ENCODE peak calls at places on chromosome 11, in nine cellular contexts. D is hepatocyte, F is mesenchymal stem cell, V is neuronal stem cell, Y is GM23248, J is mammary epithelial cell, K is HCT116, Q is HepG2, G is IMR-90. B is an unnamed sample.

GRCh38 chr11:2131371-2132228 is 7.6 kb downstream of the IGF2 start:
- DNase-seq in J (no peak), G (no peak), V (no peak), K (no peak), Q (no peak), D (no peak), F (no peak), Y (no peak), B (no peak)

GRCh38 chr11:13210424-13210823 is 67.2 kb upstream of the BMAL1 start:
- DNase-seq in D (peak), G (peak), Y (peak), F (peak), K (peak), J (peak), V (peak), Q (peak), B (peak)

GRCh38 chr11:19938051-19938856 is 222.0 kb downstream of the DBX1 start:
- DNase-seq in Y (peak), J (peak), G (peak), F (peak), K (peak), Q (peak), V (no peak), D (peak), B (peak)

GRCh38 chr11:2732940-2733628 is 33.3 kb upstream of the KCNQ1OT1 start:
- DNase-seq in Q (no peak), V (no peak), D (no peak), J (no peak), K (no peak), F (no peak), Y (no peak), G (no peak), B (no peak)

GRCh38 chr11:67160872-67161783 is 42.1 kb downstream of the KDM2A start:
- DNase-seq in V (no peak), G (peak), J (peak), Y (peak), D (no peak), Q (no peak), F (no peak), K (no peak), B (peak)

GRCh38 chr11:8357505-8357888 is 93.8 kb upstream of the LMO1 start:
- DNase-seq in F (no peak), D (no peak), V (no peak), K (no peak), G (no peak), Q (no peak), Y (no peak), J (no peak), B (no peak)

GRCh38 chr11:111046291-111046690 is 199.2 kb upstream of the POU2AF2 start:
- DNase-seq in G (peak), Y (peak), V (no peak), F (no peak), Q (no peak), J (no peak), D (no peak), K (no peak), B (peak)

GRCh38 chr11:19903620-19904069 is 191.0 kb downstream of the NAV2 start:
- DNase-seq in F (peak), K (peak), D (peak), Y (peak), Q (peak), G (peak), J (peak), V (peak), B (peak)

GRCh38 chr11:100672483-100673038 is 14.5 kb upstream of the ARHGAP42 start:
- DNase-seq in K (no peak), Y (no peak), Q (no peak), J (no peak), V (no peak), F (no peak), D (no peak), G (no peak), B (no peak)

GRCh38 chr11:1081601-1082311 is 7.1 kb downstream of the MUC2 start:
- DNase-seq in Y (no peak), D (no peak), V (no peak), K (no peak), J (no peak), Q (no peak), F (no peak), G (no peak), B (no peak)

GRCh38 chr11:124643605-124644425 is 21.2 kb downstream of the TBRG1 start:
- DNase-seq in V (no peak), Y (peak), Q (no peak), J (peak), D (no peak), K (no peak), G (peak), F (peak), B (peak)

GRCh38 chr11:26607725-26608506 is 35.9 kb upstream of the MUC15 start:
- DNase-seq in F (no peak), G (no peak), V (no peak), Y (no peak), J (no peak), Q (no peak), D (no peak), K (no peak), B (no peak)

GRCh38 chr11:128628686-128629085 is 41.3 kb upstream of the ETS1 start:
- DNase-seq in G (no peak), Q (no peak), V (no peak), D (no peak), F (no peak), K (no peak), J (no peak), Y (no peak), B (no peak)

GRCh38 chr11:26623076-26623666 is 51.1 kb upstream of the MUC15 start:
- DNase-seq in K (no peak), V (no peak), D (peak), Q (no peak), J (peak), Y (peak), F (peak), G (peak), B (peak)

GRCh38 chr11:129643031-129643721 is 172.5 kb upstream of the TMEM45B start:
- DNase-seq in G (peak), J (peak), K (no peak), Q (no peak), V (no peak), D (no peak), F (peak), Y (peak), B (peak)

GRCh38 chr11:12099132-12099873 is 11.1 kb upstream of the MICAL2 start:
- DNase-seq in G (no peak), V (no peak), Y (no peak), K (no peak), D (no peak), Q (no peak), J (no peak), F (no peak), B (no peak)

GRCh38 chr11:125223901-125224331 is 59.4 kb downstream of the PKNOX2 start:
- DNase-seq in Y (no peak), D (no peak), G (no peak), V (no peak), F (no peak), K (no peak), Q (no peak), J (no peak), B (no peak)

GRCh38 chr11:116990061-116990473 is 108.2 kb downstream of the SIK3 start:
- DNase-seq in D (peak), Y (peak), Q (peak), J (peak), G (peak), K (no peak), F (peak), V (no peak), B (peak)

GRCh38 chr11:100830295-100830694 is 143.2 kb downstream of the ARHGAP42 start:
- DNase-seq in K (no peak), D (peak), F (peak), G (no peak), J (no peak), Q (no peak), Y (no peak), V (no peak), B (peak)

GRCh38 chr11:7611411-7611810 is 61.9 kb downstream of the CYB5R2 start:
- DNase-seq in F (no peak), D (no peak), Q (no peak), K (no peak), V (no peak), G (peak), Y (peak), J (no peak), B (no peak)

GRCh38 chr11:71298761-71299181 is 46.4 kb upstream of the SHANK2 start:
- DNase-seq in K (no peak), F (no peak), Y (no peak), D (no peak), Q (no peak), V (no peak), G (no peak), J (no peak), B (no peak)

GRCh38 chr11:124739479-124740276 is at the start of gene NRGN:
- DNase-seq in J (peak), F (peak), D (peak), G (peak), V (peak), Q (peak), Y (peak), K (peak), B (peak)

GRCh38 chr11:96036863-96037262 is 113.0 kb upstream of the MTMR2 start:
- DNase-seq in V (no peak), K (no peak), Q (no peak), F (no peak), J (no peak), D (no peak), G (no peak), Y (no peak), B (no peak)

GRCh38 chr11:11998091-11998781 is 10.2 kb downstream of the DKK3 start:
- DNase-seq in V (no peak), F (peak), K (no peak), Q (no peak), Y (peak), D (no peak), G (peak), J (peak), B (peak)

GRCh38 chr11:85766801-85767200 is 44.1 kb downstream of the SYTL2 start:
- DNase-seq in F (no peak), D (no peak), Q (no peak), Y (peak), V (no peak), J (no peak), K (no peak), G (peak), B (no peak)

GRCh38 chr11:46832511-46833214 is 13.4 kb downstream of the CKAP5 start:
- DNase-seq in Y (no peak), V (no peak), D (no peak), J (no peak), G (no peak), F (no peak), K (no peak), Q (no peak), B (no peak)

GRCh38 chr11:71947498-71947897 is 18.7 kb downstream of the RNF121 start:
- DNase-seq in J (peak), D (peak), Y (peak), Q (peak), V (no peak), G (no peak), F (no peak), K (no peak), B (no peak)

GRCh38 chr11:102530558-102530957 is at the start of gene MMP7:
- DNase-seq in F (peak), D (peak), V (no peak), Y (peak), Q (no peak), K (no peak), G (peak), J (peak), B (peak)

GRCh38 chr11:795638-796564 is 2.2 kb downstream of the SLC25A22 start:
- DNase-seq in D (peak), J (peak), G (peak), F (peak), Y (peak), V (no peak), K (no peak), Q (peak), B (peak)

GRCh38 chr11:94871491-94872185 is 101.7 kb downstream of the CWC15 start:
- DNase-seq in V (no peak), F (no peak), D (no peak), G (no peak), J (no peak), K (no peak), Y (no peak), Q (no peak), B (no peak)

GRCh38 chr11:22627421-22627820 is 1.8 kb upstream of the FANCF start:
- DNase-seq in F (no peak), Y (no peak), K (no peak), J (no peak), V (no peak), D (no peak), G (no peak), Q (no peak), B (no peak)

DNA sequence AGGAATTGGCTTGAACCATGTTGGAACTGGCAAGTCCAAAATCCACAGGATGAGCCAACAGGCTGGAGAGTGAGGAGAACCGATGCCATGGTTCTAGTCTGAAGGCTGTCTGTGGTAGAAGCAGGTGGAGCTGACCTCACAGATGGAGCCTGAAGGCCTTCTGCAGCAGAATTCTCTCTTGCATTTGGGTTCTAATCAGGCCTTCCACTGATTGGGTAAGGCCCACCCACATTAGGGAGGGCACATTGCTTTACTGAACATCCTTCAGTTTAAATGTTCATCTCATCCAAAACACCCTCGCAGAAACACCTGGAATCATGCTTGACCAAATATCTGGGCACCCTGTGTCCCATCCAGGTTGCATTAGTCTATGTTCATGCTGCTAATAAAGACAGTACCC is 15.7 kb downstream of the SMIM38 start:
- DNase-seq in F (no peak), V (no peak), D (no peak), G (no peak), J (no peak), K (no peak), Q (no peak), Y (no peak), B (no peak)
- H3K4me2 ChIP-seq in F (no peak), V (no peak), D (no peak), G (no peak), J (no peak), K (no peak), Q (no peak), Y (no peak), B (no peak)

DNA sequence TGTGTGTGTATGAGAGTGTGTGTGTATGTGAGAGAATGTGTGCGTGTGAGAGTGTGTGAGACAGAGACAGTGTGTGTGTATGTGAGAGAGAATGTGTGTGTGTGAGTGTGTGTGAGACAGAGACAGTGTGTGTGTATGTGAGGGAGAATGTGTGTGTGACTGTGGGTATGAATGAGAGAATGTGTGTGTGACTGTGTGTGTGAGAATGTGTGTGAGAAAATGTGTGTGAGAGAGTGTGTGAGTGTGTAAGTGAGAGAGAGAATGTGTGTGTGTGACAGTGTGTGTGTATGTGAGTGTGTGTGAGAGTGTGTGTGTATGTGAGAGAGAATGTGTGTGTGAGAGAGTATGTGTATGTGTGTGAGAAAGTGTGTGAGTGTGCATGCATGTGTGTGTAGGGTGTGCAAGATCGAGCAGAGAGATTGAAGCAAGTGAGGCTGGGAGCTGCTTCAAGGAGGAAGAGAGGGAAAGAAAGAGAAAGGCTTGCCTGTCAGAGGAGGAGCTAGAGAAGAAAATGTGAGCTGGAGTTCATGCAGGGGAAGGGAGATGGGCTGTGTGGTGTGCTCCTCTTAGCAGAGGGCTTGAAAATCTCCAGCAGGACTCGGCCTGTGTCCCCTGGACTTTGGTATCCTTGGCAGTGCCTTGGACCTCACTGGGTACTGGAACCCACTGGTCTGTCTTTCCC is 27.7 kb upstream of the TP53I11 start:
- DNase-seq in V (no peak), J (no peak), G (no peak), Q (no peak), F (peak), K (no peak), D (no peak), Y (no peak), B (no peak)
- H3K4me2 ChIP-seq in V (no peak), J (no peak), G (no peak), Q (no peak), F (no peak), K (no peak), D (no peak), Y (no peak), B (no peak)

DNA sequence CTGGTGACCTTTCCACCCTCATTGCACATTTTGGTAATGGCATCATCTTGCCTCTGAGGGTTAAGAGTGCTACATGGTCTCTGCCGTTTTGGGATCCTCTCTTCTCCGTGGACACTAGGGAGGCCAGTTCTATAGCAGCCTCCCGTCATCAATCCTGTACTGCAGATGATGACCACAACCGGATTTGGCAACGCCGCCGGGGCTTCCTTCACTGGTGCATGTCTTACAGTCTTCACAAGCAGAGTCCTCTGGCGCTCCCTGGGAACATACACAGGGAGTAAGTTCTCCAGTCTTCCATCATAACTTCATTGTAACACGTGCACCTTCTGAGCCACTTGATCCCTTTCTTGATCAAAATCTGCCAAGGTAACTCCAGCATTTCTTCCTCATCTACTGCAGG is 69.0 kb upstream of the SLC22A12 start:
- DNase-seq in F (no peak), D (no peak), Y (no peak), K (no peak), J (no peak), Q (no peak), V (no peak), G (no peak), B (no peak)
- H3K4me2 ChIP-seq in F (no peak), D (no peak), Y (no peak), K (no peak), J (no peak), Q (no peak), V (no peak), G (no peak), B (no peak)

DNA sequence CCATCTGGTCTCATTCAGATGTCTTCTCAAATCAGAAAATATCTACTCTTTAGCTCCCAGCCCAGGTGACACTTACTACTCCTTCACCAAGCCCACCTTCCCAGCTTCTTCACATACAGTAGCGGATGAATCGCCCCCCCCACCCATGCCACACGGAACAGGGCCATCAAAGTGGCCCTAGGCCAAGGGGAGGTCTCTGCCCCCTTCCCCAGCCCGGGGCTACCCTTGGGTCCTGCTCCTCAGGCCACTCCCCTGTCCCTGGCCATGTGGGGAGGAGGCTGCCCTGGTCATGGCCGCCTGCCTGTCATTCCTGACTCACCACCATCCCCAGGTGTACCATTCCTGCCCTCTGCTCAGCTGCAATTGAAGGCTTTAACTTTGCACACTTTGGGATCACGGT is 142.8 kb downstream of the NECTIN1 start:
- DNase-seq in G (no peak), K (no peak), Q (no peak), J (no peak), F (no peak), D (no peak), Y (no peak), V (no peak), B (no peak)
- H3K4me2 ChIP-seq in G (no peak), K (no peak), Q (no peak), J (no peak), F (no peak), D (no peak), Y (no peak), V (no peak), B (no peak)

DNA sequence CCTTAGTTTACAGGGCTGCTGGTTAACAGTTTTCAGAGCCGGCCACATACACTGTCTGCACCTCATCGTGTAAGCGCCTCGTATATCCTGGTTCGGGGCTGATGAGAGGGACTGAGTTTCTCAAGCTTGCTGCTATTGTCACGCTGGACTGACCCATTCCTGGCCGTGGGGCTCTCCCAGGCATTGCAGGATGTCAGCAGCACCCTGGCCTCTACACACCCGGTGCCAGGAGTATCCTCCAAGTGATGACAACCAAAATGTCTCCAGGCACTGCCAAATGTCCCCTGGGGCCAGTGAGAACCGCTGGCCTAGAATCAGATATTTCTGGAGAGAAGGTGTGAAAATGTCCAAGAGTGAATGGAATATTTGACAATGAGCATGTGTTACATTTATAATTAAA is 82.8 kb downstream of the ST3GAL4 start:
- DNase-seq in G (no peak), Q (no peak), F (no peak), V (no peak), D (no peak), Y (peak), K (no peak), J (no peak), B (no peak)
- H3K4me2 ChIP-seq in G (no peak), Q (no peak), F (no peak), V (no peak), D (no peak), Y (no peak), K (no peak), J (no peak), B (no peak)

DNA sequence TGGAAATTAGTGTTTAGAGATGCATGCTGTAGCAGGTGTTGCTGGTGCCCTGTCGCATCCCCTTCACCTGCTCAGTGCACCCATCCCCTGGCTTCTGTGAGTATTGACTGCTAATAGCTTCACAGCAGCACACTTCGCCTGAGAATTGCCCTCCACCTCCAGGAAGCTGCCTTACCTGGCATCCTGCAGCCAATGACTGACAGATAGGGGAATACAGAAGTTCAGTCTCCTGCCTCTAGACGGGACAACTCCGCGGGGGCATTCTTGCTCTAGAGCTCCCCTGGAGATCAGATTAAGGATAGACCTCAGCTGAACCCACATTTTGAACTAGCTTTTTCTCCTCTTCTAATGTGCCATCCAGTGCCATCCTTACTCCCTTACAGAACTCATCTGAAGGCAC is 9.3 kb upstream of the CD3E start:
- DNase-seq in D (no peak), F (no peak), Q (no peak), K (no peak), V (no peak), Y (peak), G (no peak), J (no peak), B (no peak)
- H3K4me2 ChIP-seq in D (no peak), F (no peak), Q (no peak), K (no peak), V (no peak), Y (no peak), G (no peak), J (no peak), B (no peak)

GRCh38 chr11:69705246-69705856 is 1.5 kb upstream of the FGF19 start:
- DNase-seq in Y (no peak), D (no peak), K (no peak), F (no peak), Q (no peak), J (no peak), V (peak), G (no peak), B (no peak)

GRCh38 chr11:69702769-69703510 is 882 bp downstream of the FGF19 start:
- DNase-seq in J (no peak), K (no peak), G (no peak), F (peak), Y (no peak), D (no peak), V (no peak), Q (no peak), B (no peak)

GRCh38 chr11:69703711-69704507 is at the start of gene FGF19:
- DNase-seq in F (peak), D (peak), K (no peak), V (no peak), Y (peak), G (no peak), Q (no peak), J (peak), B (no peak)

GRCh38 chr11:69705901-69706787 is 2.3 kb upstream of the FGF19 start:
- DNase-seq in F (no peak), Q (peak), G (no peak), D (no peak), Y (no peak), K (no peak), V (no peak), J (no peak), B (no peak)

GRCh38 chr11:69704508-69705245 is 855 bp upstream of the FGF19 start:
- DNase-seq in Y (peak), D (peak), K (no peak), V (peak), G (no peak), F (peak), Q (no peak), J (no peak), B (no peak)
- H3K4me2 ChIP-seq in Y (peak), D (peak), K (peak), V (peak), G (peak), F (peak), Q (no peak), J (no peak), B (peak)

B was measured in astrocyte.